ENCODE peak calls at places on chromosomes 12 and 14, in seven cellular contexts. One of them, this sample, is unnamed.

GRCh38 chr12:61894168-61894567 is 366.0 kb upstream of the USP15 start:
- DNase-seq in heart left ventricle: no peak
- DNase-seq in A549: no peak
- DNase-seq in suprapubic skin: no peak
- DNase-seq in breast epithelium: no peak
- DNase-seq in spleen: no peak
- DNase-seq in prostate gland: no peak
- DNase-seq in this sample: no peak

GRCh38 chr14:65745396-65746190 is 333.1 kb downstream of the FUT8 start:
- DNase-seq in heart left ventricle: no peak
- DNase-seq in A549: no peak
- DNase-seq in suprapubic skin: no peak
- DNase-seq in breast epithelium: no peak
- DNase-seq in spleen: no peak
- DNase-seq in prostate gland: no peak
- DNase-seq in this sample: no peak

GRCh38 chr14:65226824-65227604 is 124.7 kb upstream of the MAX start:
- DNase-seq in heart left ventricle: no peak
- DNase-seq in A549: no peak
- DNase-seq in suprapubic skin: no peak
- DNase-seq in breast epithelium: no peak
- DNase-seq in spleen: peak; percentile 43
- DNase-seq in prostate gland: no peak
- DNase-seq in this sample: no peak

GRCh38 chr12:94266796-94267529 is 118.6 kb downstream of the PLXNC1 start:
- DNase-seq in heart left ventricle: no peak
- DNase-seq in A549: no peak
- DNase-seq in suprapubic skin: peak; percentile 75
- DNase-seq in breast epithelium: no peak
- DNase-seq in spleen: no peak
- DNase-seq in prostate gland: no peak
- DNase-seq in this sample: no peak

GRCh38 chr12:119200601-119201000 is 21.9 kb downstream of the HSPB8 start:
- DNase-seq in heart left ventricle: no peak
- DNase-seq in A549: no peak
- DNase-seq in suprapubic skin: no peak
- DNase-seq in breast epithelium: no peak
- DNase-seq in spleen: no peak
- DNase-seq in prostate gland: no peak
- DNase-seq in this sample: no peak

GRCh38 chr14:55454264-55455151 is 14.1 kb upstream of the TBPL2 start:
- DNase-seq in heart left ventricle: peak; percentile 36
- DNase-seq in A549: no peak
- DNase-seq in suprapubic skin: no peak
- DNase-seq in breast epithelium: no peak
- DNase-seq in spleen: no peak
- DNase-seq in prostate gland: no peak
- DNase-seq in this sample: peak; percentile 91

GRCh38 chr12:12788675-12789368 is 3.4 kb downstream of the APOLD1 start:
- DNase-seq in heart left ventricle: peak; percentile 65
- DNase-seq in A549: peak; percentile 57
- DNase-seq in suprapubic skin: no peak
- DNase-seq in breast epithelium: peak; percentile 52
- DNase-seq in spleen: no peak
- DNase-seq in prostate gland: peak; percentile 74
- DNase-seq in this sample: no peak

GRCh38 chr12:54279227-54279631 is 693 bp downstream of the CBX5 start:
- DNase-seq in heart left ventricle: no peak
- DNase-seq in A549: no peak
- DNase-seq in suprapubic skin: no peak
- DNase-seq in breast epithelium: no peak
- DNase-seq in spleen: no peak
- DNase-seq in prostate gland: no peak
- DNase-seq in this sample: no peak

GRCh38 chr14:94458558-94459200 is 6.1 kb upstream of the SERPINA11 start:
- DNase-seq in heart left ventricle: no peak
- DNase-seq in A549: no peak
- DNase-seq in suprapubic skin: no peak
- DNase-seq in breast epithelium: peak; percentile 10
- DNase-seq in spleen: no peak
- DNase-seq in prostate gland: no peak
- DNase-seq in this sample: no peak

GRCh38 chr12:8829621-8830020 is 7.2 kb downstream of the A2ML1 start:
- DNase-seq in heart left ventricle: no peak
- DNase-seq in A549: no peak
- DNase-seq in suprapubic skin: no peak
- DNase-seq in breast epithelium: no peak
- DNase-seq in spleen: no peak
- DNase-seq in prostate gland: no peak
- DNase-seq in this sample: no peak

GRCh38 chr12:123062682-123063426 is 82.4 kb downstream of the ARL6IP4 start:
- DNase-seq in heart left ventricle: peak; percentile 81
- DNase-seq in A549: peak; percentile 42
- DNase-seq in suprapubic skin: no peak
- DNase-seq in breast epithelium: peak; percentile 56
- DNase-seq in spleen: no peak
- DNase-seq in prostate gland: no peak
- DNase-seq in this sample: no peak

GRCh38 chr14:77014004-77014604 is 14.4 kb downstream of the IRF2BPL start:
- DNase-seq in heart left ventricle: peak; percentile 88
- DNase-seq in A549: no peak
- DNase-seq in suprapubic skin: no peak
- DNase-seq in breast epithelium: peak; percentile 94
- DNase-seq in spleen: no peak
- DNase-seq in prostate gland: peak; percentile 81
- DNase-seq in this sample: no peak

GRCh38 chr12:127125607-127126259 is 1141.2 kb upstream of the TMEM132C start:
- DNase-seq in heart left ventricle: no peak
- DNase-seq in A549: peak; percentile 94
- DNase-seq in suprapubic skin: no peak
- DNase-seq in breast epithelium: no peak
- DNase-seq in spleen: no peak
- DNase-seq in prostate gland: no peak
- DNase-seq in this sample: no peak

DNA sequence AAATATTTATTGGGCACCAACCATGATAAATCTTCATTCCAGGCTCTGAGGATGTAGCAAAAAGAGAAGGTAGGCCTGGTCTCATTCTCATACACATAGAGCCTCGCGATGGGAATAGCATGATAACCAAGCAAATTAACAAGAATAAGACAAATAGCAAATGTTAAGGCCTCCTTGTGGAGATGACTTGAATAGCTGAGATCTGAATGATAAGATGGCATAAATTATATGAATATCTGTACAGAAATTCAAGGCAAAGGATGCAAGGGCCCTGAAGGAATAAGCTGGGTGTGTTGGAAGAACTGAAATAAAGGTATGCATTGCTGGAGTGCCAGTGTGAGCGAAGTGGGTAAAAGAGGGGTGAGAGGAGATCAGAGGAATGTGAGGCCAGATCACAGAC is 114.8 kb downstream of the ALX1 start:
- DNase-seq in heart left ventricle: no peak
- DNase-seq in A549: no peak
- DNase-seq in suprapubic skin: no peak
- DNase-seq in breast epithelium: no peak
- DNase-seq in spleen: no peak
- DNase-seq in prostate gland: no peak
- DNase-seq in this sample: no peak
- TF ChIP-seq CTCF in heart left ventricle: no peak
- TF ChIP-seq CTCF in A549: no peak
- TF ChIP-seq CTCF in suprapubic skin: no peak
- TF ChIP-seq CTCF in breast epithelium: no peak
- TF ChIP-seq CTCF in spleen: no peak
- TF ChIP-seq CTCF in prostate gland: no peak
- TF ChIP-seq CTCF in this sample: no peak

GRCh38 chr12:116196752-116197718 is 80.5 kb downstream of the MED13L start:
- DNase-seq in heart left ventricle: no peak
- DNase-seq in A549: no peak
- DNase-seq in suprapubic skin: no peak
- DNase-seq in breast epithelium: no peak
- DNase-seq in spleen: no peak
- DNase-seq in prostate gland: no peak
- DNase-seq in this sample: no peak
- TF ChIP-seq POLR2A in heart left ventricle: no peak
- TF ChIP-seq POLR2A in A549: no peak
- TF ChIP-seq POLR2A in suprapubic skin: no peak
- TF ChIP-seq POLR2A in breast epithelium: no peak
- TF ChIP-seq POLR2A in spleen: no peak
- TF ChIP-seq POLR2A in prostate gland: no peak
- TF ChIP-seq POLR2A in this sample: no peak

GRCh38 chr12:42587564-42588307 is 1.8 kb downstream of the PRICKLE1 start:
- DNase-seq in heart left ventricle: peak; percentile 20
- DNase-seq in A549: no peak
- DNase-seq in suprapubic skin: no peak
- DNase-seq in breast epithelium: no peak
- DNase-seq in spleen: no peak
- DNase-seq in prostate gland: no peak
- DNase-seq in this sample: peak; percentile 66

GRCh38 chr12:42590324-42590934 is 883 bp upstream of the PRICKLE1 start:
- DNase-seq in heart left ventricle: peak; percentile 54
- DNase-seq in A549: peak; percentile 28
- DNase-seq in suprapubic skin: no peak
- DNase-seq in breast epithelium: no peak
- DNase-seq in spleen: no peak
- DNase-seq in prostate gland: no peak
- DNase-seq in this sample: peak; percentile 92

GRCh38 chr12:42588981-42589464 is 523 bp downstream of the PRICKLE1 start:
- DNase-seq in heart left ventricle: peak; percentile 60
- DNase-seq in A549: peak; percentile 41
- DNase-seq in suprapubic skin: no peak
- DNase-seq in breast epithelium: no peak
- DNase-seq in spleen: peak; percentile 79
- DNase-seq in prostate gland: no peak
- DNase-seq in this sample: peak; percentile 91

GRCh38 chr12:42588308-42588836 is 1.2 kb downstream of the PRICKLE1 start:
- DNase-seq in heart left ventricle: peak; percentile 21
- DNase-seq in A549: no peak
- DNase-seq in suprapubic skin: no peak
- DNase-seq in breast epithelium: no peak
- DNase-seq in spleen: no peak
- DNase-seq in prostate gland: no peak
- DNase-seq in this sample: peak; percentile 45

GRCh38 chr12:42589465-42590323 is at the start of gene PRICKLE1:
- DNase-seq in heart left ventricle: peak; percentile 60
- DNase-seq in A549: peak; percentile 24
- DNase-seq in suprapubic skin: no peak
- DNase-seq in breast epithelium: no peak
- DNase-seq in spleen: peak; percentile 82
- DNase-seq in prostate gland: no peak
- DNase-seq in this sample: no peak
- H3K27ac ChIP-seq in heart left ventricle: no peak within 1 kb of the TSS
- H3K27ac ChIP-seq in A549: peak within 1 kb of the TSS; percentile 84
- H3K27ac ChIP-seq in suprapubic skin: peak within 1 kb of the TSS; percentile 85
- H3K27ac ChIP-seq in breast epithelium: peak within 1 kb of the TSS; percentile 78
- H3K27ac ChIP-seq in spleen: no peak within 1 kb of the TSS
- H3K27ac ChIP-seq in prostate gland: peak within 1 kb of the TSS; percentile 65
- H3K27ac ChIP-seq in this sample: peak within 1 kb of the TSS; percentile 82

DNA sequence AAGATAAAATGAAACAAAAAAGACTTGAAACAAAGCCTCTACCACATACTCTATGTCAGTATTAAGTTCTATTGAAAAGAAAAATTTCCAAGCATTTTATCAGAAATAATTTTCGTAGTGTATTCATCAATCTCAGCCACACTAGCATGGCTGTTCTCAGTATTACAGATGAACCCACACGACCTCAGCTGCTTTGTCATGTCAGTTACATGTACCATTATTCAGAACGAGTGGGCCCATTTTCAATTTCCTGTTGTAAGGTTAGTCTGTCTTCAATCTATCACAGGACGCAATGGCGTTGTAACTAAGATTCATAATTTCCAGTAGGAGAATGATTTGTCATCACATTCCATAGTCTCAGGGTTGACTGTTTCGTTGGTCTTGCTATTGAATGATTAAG is 65.2 kb downstream of the GLT1D1 start:
- DNase-seq in heart left ventricle: no peak
- DNase-seq in A549: no peak
- DNase-seq in suprapubic skin: no peak
- DNase-seq in breast epithelium: no peak
- DNase-seq in spleen: no peak
- DNase-seq in prostate gland: no peak
- DNase-seq in this sample: no peak
- TF ChIP-seq CTCF in heart left ventricle: no peak
- TF ChIP-seq CTCF in A549: no peak
- TF ChIP-seq CTCF in suprapubic skin: no peak
- TF ChIP-seq CTCF in breast epithelium: no peak
- TF ChIP-seq CTCF in spleen: no peak
- TF ChIP-seq CTCF in prostate gland: no peak
- TF ChIP-seq CTCF in this sample: no peak

GRCh38 chr12:6434205-6435180 is 10.3 kb upstream of the CD27 start:
- DNase-seq in heart left ventricle: no peak
- DNase-seq in A549: no peak
- DNase-seq in suprapubic skin: no peak
- DNase-seq in breast epithelium: no peak
- DNase-seq in spleen: no peak
- DNase-seq in prostate gland: no peak
- DNase-seq in this sample: no peak
- TF ChIP-seq POLR2A in heart left ventricle: no peak
- TF ChIP-seq POLR2A in A549: no peak
- TF ChIP-seq POLR2A in suprapubic skin: no peak
- TF ChIP-seq POLR2A in breast epithelium: no peak
- TF ChIP-seq POLR2A in spleen: no peak
- TF ChIP-seq POLR2A in prostate gland: no peak
- TF ChIP-seq POLR2A in this sample: no peak

GRCh38 chr12:42130670-42131402 is 13.8 kb downstream of the GXYLT1 start:
- DNase-seq in heart left ventricle: peak; percentile 36
- DNase-seq in A549: no peak
- DNase-seq in suprapubic skin: no peak
- DNase-seq in breast epithelium: peak; percentile 50
- DNase-seq in spleen: no peak
- DNase-seq in prostate gland: peak; percentile 17
- DNase-seq in this sample: no peak

GRCh38 chr12:42128888-42129287 is 15.8 kb downstream of the GXYLT1 start:
- DNase-seq in heart left ventricle: no peak
- DNase-seq in A549: no peak
- DNase-seq in suprapubic skin: no peak
- DNase-seq in breast epithelium: no peak
- DNase-seq in spleen: no peak
- DNase-seq in prostate gland: no peak
- DNase-seq in this sample: no peak

GRCh38 chr12:42126963-42127362 is 17.7 kb downstream of the GXYLT1 start:
- DNase-seq in heart left ventricle: no peak
- DNase-seq in A549: no peak
- DNase-seq in suprapubic skin: no peak
- DNase-seq in breast epithelium: no peak
- DNase-seq in spleen: no peak
- DNase-seq in prostate gland: no peak
- DNase-seq in this sample: no peak

GRCh38 chr12:42129595-42130204 is 15.0 kb downstream of the GXYLT1 start:
- DNase-seq in heart left ventricle: no peak
- DNase-seq in A549: peak; percentile 40
- DNase-seq in suprapubic skin: no peak
- DNase-seq in breast epithelium: no peak
- DNase-seq in spleen: no peak
- DNase-seq in prostate gland: peak; percentile 48
- DNase-seq in this sample: no peak

DNA sequence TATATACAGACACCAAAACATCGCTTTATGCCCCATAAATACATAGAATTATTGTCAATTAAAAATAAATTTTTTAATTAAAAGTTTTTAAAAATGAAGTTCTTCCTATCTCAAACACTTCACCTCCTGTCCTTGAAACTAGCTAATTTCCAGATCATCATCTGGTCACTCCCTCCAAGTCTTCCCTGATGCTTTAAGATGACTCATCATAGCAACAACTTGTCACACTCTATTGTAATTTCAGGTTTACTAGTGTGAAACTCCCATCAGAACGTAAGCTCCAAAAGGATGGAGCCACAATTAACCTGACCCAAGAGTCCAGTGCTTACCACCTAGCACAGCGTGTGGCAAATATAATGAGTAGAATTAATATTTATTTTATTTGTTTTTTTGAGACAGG is 16.3 kb downstream of the GXYLT1 start:
- DNase-seq in heart left ventricle: no peak
- DNase-seq in A549: no peak
- DNase-seq in suprapubic skin: no peak
- DNase-seq in breast epithelium: no peak
- DNase-seq in spleen: no peak
- DNase-seq in prostate gland: no peak
- DNase-seq in this sample: no peak
- H3K27ac ChIP-seq in heart left ventricle: no peak overlapping the region
- H3K27ac ChIP-seq in A549: no peak overlapping the region
- H3K27ac ChIP-seq in suprapubic skin: no peak overlapping the region
- H3K27ac ChIP-seq in breast epithelium: no peak overlapping the region
- H3K27ac ChIP-seq in spleen: no peak overlapping the region
- H3K27ac ChIP-seq in prostate gland: no peak overlapping the region
- H3K27ac ChIP-seq in this sample: no peak overlapping the region

This sample was measured in esophagus muscularis mucosa.